ENCODE peak calls at places on chromosomes 13 and 19, in five cellular contexts. Z is NCI-H1105, X is IMR-90, H is left ventricle myocardium superior, D is COR-L47. W is an unnamed sample.

GRCh38 chr13:71522976-71523517 is 344.0 kb downstream of the DACH1 start:
- DNase-seq in Z (peak; percentile 86), X (no peak), H (no peak), D (peak; percentile 77), W (no peak)

GRCh38 chr13:94711561-94712286 is 621 bp downstream of the SOX21 start:
- DNase-seq in Z (no peak), X (no peak), H (no peak), D (peak; percentile 35), W (no peak)

GRCh38 chr13:90545070-90545840 is 802.2 kb upstream of the MIR17HG start:
- DNase-seq in Z (peak; percentile 50), X (no peak), H (no peak), D (no peak), W (no peak)

GRCh38 chr19:18594824-18595373 is 6.3 kb downstream of the REX1BD start:
- DNase-seq in Z (no peak), X (no peak), H (peak; percentile 66), D (no peak), W (no peak)

GRCh38 chr13:87677334-87678234 is 6.4 kb downstream of the SLITRK5 start:
- DNase-seq in Z (peak; percentile 39), X (no peak), H (no peak), D (peak; percentile 71), W (peak; percentile 86)

GRCh38 chr19:40754611-40755247 is 3.7 kb downstream of the SNRPA start:
- DNase-seq in Z (no peak), X (peak; percentile 19), H (no peak), D (no peak), W (no peak)

GRCh38 chr19:42471554-42472249 is 29.0 kb upstream of the CXCL17 start:
- DNase-seq in Z (no peak), X (peak; percentile 5), H (no peak), D (no peak), W (no peak)

GRCh38 chr19:2054763-2055162 is 3.7 kb upstream of the MKNK2 start:
- DNase-seq in Z (no peak), X (no peak), H (no peak), D (peak; percentile 24), W (no peak)

GRCh38 chr13:32495841-32496240 is 42.8 kb downstream of the N4BP2L2 start:
- DNase-seq in Z (no peak), X (no peak), H (no peak), D (no peak), W (no peak)

GRCh38 chr13:65606622-65607021 is 1623.5 kb downstream of the PCDH9 start:
- DNase-seq in Z (no peak), X (peak; percentile 67), H (no peak), D (no peak), W (no peak)

GRCh38 chr19:54967611-54968010 is 1.4 kb downstream of the NLRP2 start:
- DNase-seq in Z (no peak), X (no peak), H (no peak), D (no peak), W (peak; percentile 75)

GRCh38 chr19:41945135-41945766 is 13.9 kb downstream of the RABAC1 start:
- DNase-seq in Z (no peak), X (no peak), H (no peak), D (no peak), W (no peak)

GRCh38 chr13:86932935-86933334 is 738.2 kb upstream of the SLITRK5 start:
- DNase-seq in Z (no peak), X (peak; percentile 43), H (no peak), D (no peak), W (no peak)

GRCh38 chr19:44643605-44644390 is at the start of gene PVR:
- DNase-seq in Z (peak; percentile 57), X (peak; percentile 77), H (peak; percentile 88), D (peak; percentile 65), W (peak; percentile 86)

GRCh38 chr13:107585466-107585865 is 629.9 kb downstream of the LIG4 start:
- DNase-seq in Z (peak; percentile 43), X (peak; percentile 46), H (no peak), D (peak; percentile 56), W (no peak)

GRCh38 chr13:46866150-46866549 is 30.7 kb downstream of the HTR2A start:
- DNase-seq in Z (no peak), X (peak; percentile 63), H (peak; percentile 40), D (no peak), W (no peak)

GRCh38 chr13:61664821-61665705 is 249.4 kb upstream of the PCDH20 start:
- DNase-seq in Z (peak; percentile 79), X (no peak), H (no peak), D (no peak), W (no peak)

GRCh38 chr13:65368832-65369231 is 1861.3 kb downstream of the PCDH9 start:
- DNase-seq in Z (no peak), X (no peak), H (no peak), D (no peak), W (no peak)

GRCh38 chr13:46662690-46663089 is 109.7 kb downstream of the LRCH1 start:
- DNase-seq in Z (no peak), X (no peak), H (no peak), D (no peak), W (peak; percentile 75)

GRCh38 chr13:71242191-71242590 is 624.8 kb downstream of the DACH1 start:
- DNase-seq in Z (peak; percentile 63), X (no peak), H (peak; percentile 28), D (peak; percentile 74), W (no peak)

GRCh38 chr13:27583645-27584044 is 36.7 kb downstream of the LNX2 start:
- DNase-seq in Z (no peak), X (no peak), H (no peak), D (no peak), W (no peak)

GRCh38 chr13:110433014-110433413 is 125.9 kb downstream of the COL4A2 start:
- DNase-seq in Z (no peak), X (no peak), H (peak; percentile 73), D (no peak), W (no peak)

GRCh38 chr13:36086117-36086516 is 45.1 kb downstream of the DCLK1 start:
- DNase-seq in Z (no peak), X (no peak), H (no peak), D (no peak), W (no peak)

GRCh38 chr19:54478677-54479266 is 5.7 kb upstream of the CDC42EP5 start:
- DNase-seq in Z (peak; percentile 55), X (peak; percentile 49), H (no peak), D (peak; percentile 38), W (peak; percentile 94)

GRCh38 chr19:34260771-34261173 is 6.4 kb downstream of the GARRE1 start:
- DNase-seq in Z (no peak), X (peak; percentile 43), H (no peak), D (no peak), W (no peak)

W was measured in NCI-H526.